ENCODE peak calls at places on chromosomes 16 and 17, in ten cellular contexts. I is GM04504; P is substantia nigra; B is GM12864; K is NCI-H1048; F is activated CD4-positive, alpha-beta memory T cell treated with anti-CD3 and anti-CD28 coated beads for 36 hours; J is T-helper 2 cell; V is A673; G is fibroblast of the aortic adventitia; D is T-helper 1 cell. T is an unnamed sample.

GRCh38 chr16:73058616-73059409 is 10.9 kb upstream of the ZFHX3 start:
- DNase-seq in V (peak), B (no peak), I (no peak), F (no peak), G (peak), K (peak), D (no peak), J (no peak), P (no peak), T (peak)

GRCh38 chr17:21239680-21240374 is 13.4 kb downstream of the NATD1 start:
- DNase-seq in P (no peak), G (peak), V (peak), D (no peak), J (no peak), B (no peak), K (no peak), F (no peak), I (no peak), T (peak)

GRCh38 chr17:35214631-35215273 is 20.6 kb upstream of the SLC35G3 start:
- DNase-seq in V (no peak), J (no peak), F (peak), D (no peak), B (no peak), I (no peak), P (no peak), G (no peak), K (no peak), T (no peak)

GRCh38 chr16:27539120-27539519 is 10.6 kb downstream of the GTF3C1 start:
- DNase-seq in P (no peak), V (no peak), G (no peak), B (no peak), I (no peak), K (no peak), F (no peak), D (no peak), J (no peak), T (no peak)

GRCh38 chr17:77286641-77287431 is 146.1 kb downstream of the SEC14L1 start:
- DNase-seq in D (no peak), K (no peak), G (no peak), J (no peak), I (no peak), F (no peak), B (no peak), P (no peak), V (no peak), T (peak)

GRCh38 chr16:2468142-2468724 is 2.9 kb upstream of the NTN3 start:
- DNase-seq in V (peak), P (no peak), D (no peak), I (no peak), J (no peak), G (no peak), F (no peak), B (no peak), K (no peak), T (no peak)

GRCh38 chr17:75698659-75699058 is 22.6 kb upstream of the ITGB4 start:
- DNase-seq in V (no peak), J (no peak), B (no peak), G (no peak), P (no peak), K (no peak), F (no peak), I (no peak), D (no peak), T (no peak)

GRCh38 chr16:1272453-1273198 is 16.8 kb downstream of the TPSD1 start:
- DNase-seq in P (no peak), B (no peak), I (no peak), D (no peak), J (no peak), G (no peak), V (no peak), K (no peak), F (no peak), T (no peak)

GRCh38 chr17:79089720-79090502 is 15.3 kb downstream of the ENGASE start:
- DNase-seq in B (no peak), P (no peak), K (no peak), G (no peak), V (no peak), J (no peak), F (no peak), I (no peak), D (no peak), T (no peak)

GRCh38 chr16:69798466-69798865 is 36.3 kb downstream of the WWP2 start:
- DNase-seq in V (peak), B (no peak), F (no peak), G (peak), J (no peak), K (no peak), D (no peak), I (no peak), P (no peak), T (no peak)

GRCh38 chr17:17812211-17813054 is 24.4 kb downstream of the SREBF1 start:
- DNase-seq in B (no peak), P (no peak), J (peak), V (peak), F (peak), D (no peak), K (no peak), G (peak), I (no peak), T (peak)

GRCh38 chr16:89290887-89291286 is 73.4 kb downstream of the ZNF778 start:
- DNase-seq in D (no peak), K (no peak), B (no peak), V (no peak), J (no peak), F (no peak), P (no peak), G (no peak), I (no peak), T (no peak)

GRCh38 chr17:1649116-1649843 is 386 bp downstream of the RILP start:
- DNase-seq in G (peak), J (no peak), F (peak), K (no peak), P (no peak), V (peak), I (peak), B (no peak), D (peak), T (peak)

GRCh38 chr17:30333503-30334240 is at the start of gene TMIGD1:
- DNase-seq in V (no peak), I (no peak), D (no peak), F (no peak), K (no peak), B (no peak), G (no peak), J (no peak), P (no peak), T (no peak)

GRCh38 chr17:73133911-73134649 is 30.7 kb upstream of the SSTR2 start:
- DNase-seq in D (no peak), P (no peak), V (no peak), F (no peak), J (no peak), B (no peak), G (no peak), K (no peak), I (no peak), T (no peak)

GRCh38 chr16:17416461-17417221 is 54.1 kb downstream of the XYLT1 start:
- DNase-seq in P (no peak), V (no peak), F (peak), K (no peak), D (no peak), J (no peak), G (no peak), I (no peak), B (peak), T (peak)

GRCh38 chr17:14866266-14866665 is 398.9 kb downstream of the PMP22 start:
- DNase-seq in V (no peak), B (no peak), I (no peak), F (no peak), J (no peak), G (peak), K (no peak), P (no peak), D (no peak), T (no peak)

T was measured in AG08395.